ENCODE peak calls at places on chromosome 7, in six cellular contexts. D, O, X, N, V and B are unnamed samples. For H3K4me1, the result is how much of the 10 kb centered on the place peaks cover.

GRCh38 chr7:108024538-108024937 is 21.6 kb upstream of the LAMB1 start:
- DNase-seq in D (no peak), O (no peak), X (no peak), N (no peak), V (no peak), B (no peak)

GRCh38 chr7:124101173-124101768 is 68.4 kb upstream of the TMEM229A start:
- DNase-seq in D (no peak), O (no peak), X (peak), N (no peak), V (no peak), B (no peak)

GRCh38 chr7:150855046-150855445 is 2.7 kb downstream of the AOC1 start:
- DNase-seq in D (no peak), O (peak), X (no peak), N (no peak), V (no peak), B (no peak)

GRCh38 chr7:8284606-8285005 is 22.6 kb upstream of the ICA1 start:
- DNase-seq in D (no peak), O (no peak), X (peak), N (no peak), V (no peak), B (no peak)

GRCh38 chr7:69808401-69808800 is 210.1 kb downstream of the AUTS2 start:
- DNase-seq in D (no peak), O (no peak), X (no peak), N (no peak), V (no peak), B (no peak)

GRCh38 chr7:134552105-134552504 is 3.2 kb downstream of the AKR1B15 start:
- DNase-seq in D (no peak), O (no peak), X (peak), N (no peak), V (no peak), B (no peak)

GRCh38 chr7:42065015-42065414 is 172.0 kb downstream of the GLI3 start:
- DNase-seq in D (no peak), O (no peak), X (no peak), N (no peak), V (no peak), B (no peak)

GRCh38 chr7:46145412-46145811 is 224.3 kb upstream of the IGFBP3 start:
- DNase-seq in D (peak), O (no peak), X (no peak), N (no peak), V (no peak), B (no peak)

GRCh38 chr7:10239643-10240345 is 733.9 kb upstream of the PHF14 start:
- DNase-seq in D (no peak), O (no peak), X (no peak), N (no peak), V (no peak), B (no peak)

GRCh38 chr7:44633254-44634186 is 27.1 kb downstream of the OGDH start:
- DNase-seq in D (peak), O (peak), X (peak), N (no peak), V (peak), B (no peak)

GRCh38 chr7:44134943-44135628 is 6.0 kb downstream of the MYL7 start:
- DNase-seq in D (no peak), O (no peak), X (no peak), N (no peak), V (no peak), B (no peak)

GRCh38 chr7:150954201-150954985 is 23.7 kb downstream of the KCNH2 start:
- DNase-seq in D (no peak), O (no peak), X (no peak), N (no peak), V (no peak), B (no peak)

GRCh38 chr7:46257766-46258448 is 336.8 kb upstream of the IGFBP3 start:
- DNase-seq in D (peak), O (no peak), X (no peak), N (no peak), V (no peak), B (no peak)

GRCh38 chr7:106560482-106560881 is 100.5 kb downstream of the CCDC71L start:
- DNase-seq in D (no peak), O (no peak), X (no peak), N (no peak), V (no peak), B (no peak)

GRCh38 chr7:157539521-157539920 is 202.7 kb downstream of the DNAJB6 start:
- DNase-seq in D (no peak), O (no peak), X (no peak), N (peak), V (no peak), B (no peak)

GRCh38 chr7:85851571-85852193 is 664.8 kb upstream of the SEMA3D start:
- DNase-seq in D (peak), O (no peak), X (no peak), N (no peak), V (no peak), B (no peak)

GRCh38 chr7:151813997-151814396 is 62.9 kb downstream of the PRKAG2 start:
- DNase-seq in D (no peak), O (no peak), X (no peak), N (no peak), V (no peak), B (no peak)

GRCh38 chr7:92747041-92747835 is 89.1 kb downstream of the CDK6 start:
- DNase-seq in D (peak), O (no peak), X (no peak), N (no peak), V (no peak), B (no peak)

GRCh38 chr7:78924581-78924980 is 528.9 kb downstream of the MAGI2 start:
- DNase-seq in D (peak), O (no peak), X (no peak), N (no peak), V (no peak), B (no peak)

GRCh38 chr7:84895563-84895962 is 291.3 kb downstream of the SEMA3D start:
- DNase-seq in D (no peak), O (no peak), X (no peak), N (no peak), V (no peak), B (no peak)

GRCh38 chr7:12564996-12565764 is 5.3 kb upstream of the SCIN start:
- DNase-seq in D (no peak), O (no peak), X (no peak), N (no peak), V (no peak), B (no peak)

GRCh38 chr7:31783221-31783620 is 96.2 kb downstream of the PPP1R17 start:
- DNase-seq in D (no peak), O (no peak), X (no peak), N (no peak), V (no peak), B (no peak)

DNA sequence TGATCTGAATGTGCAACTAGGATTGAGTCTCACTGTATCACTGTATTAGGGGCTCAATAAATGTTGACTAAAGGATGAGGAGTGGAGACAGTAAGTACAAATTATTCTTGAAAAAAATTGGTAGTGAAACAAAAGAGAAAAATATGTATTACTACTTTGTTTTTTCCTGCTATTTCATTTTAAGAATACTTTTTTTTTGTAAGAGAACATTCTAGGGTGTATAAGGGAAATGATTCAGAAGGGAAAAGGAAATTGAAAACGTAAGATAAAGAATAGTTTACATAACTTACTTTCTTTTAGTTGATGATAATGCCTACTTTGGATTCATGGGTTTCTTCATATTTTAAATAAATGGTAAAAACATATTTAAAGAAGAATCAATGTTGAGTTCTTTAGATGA is 9.6 kb downstream of the CAPZA2 start:
- DNase-seq in D (no peak), O (no peak), X (no peak), N (no peak), V (no peak), B (no peak)
- H3K4me1 ChIP-seq in D (under half), O (under half), X (under half), N (half or more), V (under half), B (under half)

GRCh38 chr7:112770051-112770450 is 20.1 kb downstream of the TMEM168 start:
- DNase-seq in D (peak), O (no peak), X (no peak), N (no peak), V (peak), B (no peak)
- H3K27ac ChIP-seq in D (peak), O (no peak), X (no peak), N (no peak), V (peak), B (peak)

GRCh38 chr7:105257338-105257737 is 131.4 kb downstream of the SRPK2 start:
- DNase-seq in D (no peak), O (no peak), X (no peak), N (no peak), V (no peak), B (no peak)

GRCh38 chr7:105261689-105262088 is 127.0 kb downstream of the SRPK2 start:
- DNase-seq in D (no peak), O (no peak), X (no peak), N (no peak), V (no peak), B (no peak)

DNA sequence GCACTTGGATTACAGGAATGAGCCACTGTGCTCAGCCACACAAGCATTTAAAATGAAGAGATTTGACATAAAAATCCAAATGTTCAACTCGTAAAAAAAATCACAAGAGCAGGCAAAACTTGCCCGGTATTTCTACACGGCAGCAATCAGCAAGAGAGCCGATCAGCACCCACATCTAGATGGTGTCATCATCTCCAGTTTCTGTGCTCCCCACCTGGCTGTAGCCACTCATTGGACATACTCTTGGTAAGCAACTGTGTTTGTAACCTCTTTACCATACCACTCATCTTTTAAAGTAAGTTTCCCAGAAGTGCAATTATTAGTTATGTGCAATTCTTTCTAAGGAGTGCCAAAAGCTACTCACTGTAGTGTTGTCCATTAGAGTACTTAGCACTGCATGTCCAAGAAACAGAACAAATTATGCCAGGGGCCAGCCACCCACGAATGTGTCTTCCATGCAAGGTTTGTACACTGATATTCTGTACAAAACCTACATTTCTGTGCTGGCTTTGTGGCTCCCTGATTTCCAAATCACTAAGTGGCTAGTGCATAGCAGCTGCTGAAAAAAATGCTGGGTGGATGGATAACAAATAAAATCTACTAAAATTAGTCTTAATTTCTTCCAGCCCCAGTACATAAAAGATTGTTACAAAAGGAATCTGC is 132.0 kb downstream of the SRPK2 start:
- DNase-seq in D (no peak), O (no peak), X (no peak), N (no peak), V (no peak), B (no peak)
- H3K4me1 ChIP-seq in D (under half), O (under half), X (under half), N (under half), V (under half), B (under half)

DNA sequence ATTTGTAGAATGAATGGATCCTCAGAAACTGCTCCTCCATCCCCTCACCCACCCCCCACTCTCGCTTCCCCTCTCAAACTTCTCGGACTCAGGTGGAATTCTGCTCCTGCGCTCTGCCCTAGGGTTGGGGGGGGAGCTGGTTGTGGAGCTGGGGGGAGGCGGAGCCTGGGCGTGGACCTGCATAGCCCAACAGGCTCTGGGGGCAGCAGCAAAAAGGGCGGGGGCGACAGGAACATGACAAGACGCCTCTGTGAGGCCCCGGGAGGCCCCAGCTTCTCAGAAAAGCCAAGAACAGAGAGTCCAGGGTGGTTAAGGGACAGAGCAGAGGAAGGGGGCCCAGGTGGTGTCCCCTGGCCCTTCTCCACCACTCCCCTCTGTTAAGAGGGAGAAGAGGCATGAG is 3.5 kb downstream of the TSC22D4 start:
- DNase-seq in D (no peak), O (no peak), X (no peak), N (peak), V (no peak), B (no peak)
- H3K27ac ChIP-seq in D (no peak), O (no peak), X (no peak), N (peak), V (peak), B (no peak)

GRCh38 chr7:36281945-36282727 is 107.5 kb upstream of the ANLN start:
- DNase-seq in D (no peak), O (no peak), X (no peak), N (no peak), V (no peak), B (no peak)
- H3K4me1 ChIP-seq in D (under half), O (under half), X (under half), N (under half), V (under half), B (half or more)

GRCh38 chr7:87057210-87057609 is 2.2 kb downstream of the ELAPOR2 start:
- DNase-seq in D (no peak), O (no peak), X (no peak), N (no peak), V (no peak), B (no peak)
- H3K27ac ChIP-seq in D (no peak), O (no peak), X (no peak), N (no peak), V (no peak), B (no peak)

GRCh38 chr7:28089120-28089714 is 91.4 kb downstream of the JAZF1 start:
- DNase-seq in D (no peak), O (no peak), X (no peak), N (no peak), V (no peak), B (no peak)

GRCh38 chr7:28088032-28088431 is 92.6 kb downstream of the JAZF1 start:
- DNase-seq in D (no peak), O (no peak), X (no peak), N (no peak), V (no peak), B (no peak)

GRCh38 chr7:28086198-28086597 is 94.4 kb downstream of the JAZF1 start:
- DNase-seq in D (no peak), O (no peak), X (no peak), N (no peak), V (no peak), B (no peak)

GRCh38 chr7:28093617-28094232 is 86.9 kb downstream of the JAZF1 start:
- DNase-seq in D (peak), O (peak), X (peak), N (peak), V (no peak), B (no peak)

DNA sequence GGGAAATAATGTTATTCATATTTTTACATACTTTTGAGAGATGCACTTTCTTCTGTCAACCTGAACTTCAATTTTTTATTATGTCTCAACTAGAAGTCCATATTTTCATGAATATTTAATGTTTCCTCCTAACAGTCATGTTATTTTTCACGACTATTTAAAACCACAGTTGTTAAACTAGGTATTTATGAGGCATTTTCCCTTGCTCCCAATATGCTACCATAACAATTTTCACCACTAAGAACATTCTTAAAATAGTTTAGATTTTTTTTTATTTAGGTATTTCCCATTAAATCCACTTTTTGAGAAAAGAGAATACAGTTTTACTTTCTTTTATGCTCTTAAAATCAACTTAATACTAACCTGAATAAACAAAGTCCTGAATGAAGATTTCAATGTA is 89.4 kb downstream of the JAZF1 start:
- DNase-seq in D (no peak), O (no peak), X (no peak), N (no peak), V (no peak), B (no peak)
- H3K4me1 ChIP-seq in D (under half), O (under half), X (under half), N (under half), V (under half), B (under half)